ENCODE peak calls at places on chromosomes 2 and 18, in four cellular contexts. X, K, O and A are unnamed samples.

GRCh38 chr18:59419386-59419785 is 60.3 kb upstream of the LMAN1 start:
- DNase-seq in X (no peak), K (no peak), O (no peak), A (no peak)

GRCh38 chr2:219521066-219521880 is 7.0 kb downstream of the ASIC4 start:
- DNase-seq in X (no peak), K (peak; percentile 80), O (peak; percentile 92), A (no peak)

GRCh38 chr18:32346667-32347066 is 124.0 kb downstream of the GAREM1 start:
- DNase-seq in X (no peak), K (peak; percentile 75), O (peak; percentile 56), A (no peak)

GRCh38 chr2:42969231-42970150 is 177.1 kb upstream of the HAAO start:
- DNase-seq in X (no peak), K (no peak), O (no peak), A (no peak)

GRCh38 chr2:88331239-88331638 is 121.3 kb downstream of the FOXI3 start:
- DNase-seq in X (no peak), K (no peak), O (no peak), A (no peak)

GRCh38 chr2:199764273-199764800 is 86.7 kb downstream of the FTCDNL1 start:
- DNase-seq in X (no peak), K (no peak), O (no peak), A (no peak)

GRCh38 chr2:46804794-46805193 is 110.8 kb downstream of the MCFD2 start:
- DNase-seq in X (no peak), K (no peak), O (no peak), A (peak; percentile 40)

GRCh38 chr2:192500550-192501200 is 305.9 kb upstream of the TMEFF2 start:
- DNase-seq in X (no peak), K (no peak), O (peak; percentile 6), A (no peak)

GRCh38 chr2:72951303-72952095 is 34.2 kb downstream of the EMX1 start:
- DNase-seq in X (peak; percentile 35), K (no peak), O (peak; percentile 74), A (no peak)

GRCh38 chr2:24049485-24050021 is at the start of gene FKBP1B:
- DNase-seq in X (peak; percentile 85), K (peak; percentile 92), O (peak; percentile 87), A (no peak)

GRCh38 chr2:168851674-168852320 is 38.4 kb downstream of the SPC25 start:
- DNase-seq in X (no peak), K (no peak), O (no peak), A (no peak)

GRCh38 chr18:74418023-74418422 is 39.1 kb downstream of the DIPK1C start:
- DNase-seq in X (no peak), K (no peak), O (no peak), A (no peak)

GRCh38 chr2:157480182-157480961 is 36.5 kb upstream of the CYTIP start:
- DNase-seq in X (peak; percentile 57), K (no peak), O (peak; percentile 27), A (no peak)

GRCh38 chr2:16950436-16950835 is 284.8 kb upstream of the CYRIA start:
- DNase-seq in X (no peak), K (no peak), O (peak; percentile 59), A (no peak)

GRCh38 chr18:9535430-9535972 is 60.2 kb downstream of the RALBP1 start:
- DNase-seq in X (peak; percentile 10), K (peak; percentile 7), O (no peak), A (no peak)

GRCh38 chr2:96869824-96870630 is at the start of gene SEMA4C:
- DNase-seq in X (peak; percentile 92), K (peak; percentile 80), O (peak; percentile 57), A (no peak)

GRCh38 chr2:202588647-202589581 is 45.9 kb upstream of the FAM117B start:
- DNase-seq in X (peak; percentile 75), K (peak; percentile 93), O (peak; percentile 91), A (no peak)

GRCh38 chr2:121972203-121972602 is 216.8 kb downstream of the TSN start:
- DNase-seq in X (no peak), K (peak; percentile 26), O (no peak), A (no peak)

GRCh38 chr18:34028341-34028740 is 196.4 kb downstream of the NOL4 start:
- DNase-seq in X (no peak), K (no peak), O (no peak), A (no peak)

GRCh38 chr2:64876137-64876647 is 113.0 kb upstream of the SLC1A4 start:
- DNase-seq in X (no peak), K (peak; percentile 86), O (peak; percentile 95), A (no peak)

GRCh38 chr2:171778515-171778914 is 91.2 kb downstream of the DYNC1I2 start:
- DNase-seq in X (no peak), K (no peak), O (no peak), A (no peak)

GRCh38 chr18:50340078-50340477 is 34.8 kb upstream of the SKA1 start:
- DNase-seq in X (no peak), K (no peak), O (peak; percentile 28), A (no peak)

GRCh38 chr2:27171351-27171848 is 22.6 kb downstream of the TCF23 start:
- DNase-seq in X (no peak), K (no peak), O (no peak), A (no peak)

GRCh38 chr2:73366060-73366459 is 19.6 kb upstream of the ALMS1 start:
- DNase-seq in X (no peak), K (no peak), O (no peak), A (no peak)

GRCh38 chr18:27121108-27121507 is 64.0 kb downstream of the CHST9 start:
- DNase-seq in X (no peak), K (no peak), O (peak; percentile 50), A (no peak)

GRCh38 chr2:20836521-20836920 is 13.6 kb upstream of the LDAH start:
- DNase-seq in X (no peak), K (no peak), O (no peak), A (no peak)

GRCh38 chr2:26820932-26821331 is 27.0 kb upstream of the DPYSL5 start:
- DNase-seq in X (no peak), K (no peak), O (no peak), A (no peak)

GRCh38 chr18:79947054-79947755 is 4.2 kb downstream of the SLC66A2 start:
- DNase-seq in X (peak; percentile 65), K (no peak), O (no peak), A (no peak)

GRCh38 chr2:3357926-3358325 is 19.7 kb downstream of the EIPR1 start:
- DNase-seq in X (no peak), K (no peak), O (no peak), A (no peak)

GRCh38 chr18:70373062-70373519 is 84.2 kb downstream of the SOCS6 start:
- DNase-seq in X (no peak), K (no peak), O (peak; percentile 51), A (no peak)

GRCh38 chr2:116718451-116718850 is 1096.0 kb upstream of the DDX18 start:
- DNase-seq in X (no peak), K (no peak), O (no peak), A (no peak)

GRCh38 chr2:15031745-15032240 is 399.3 kb downstream of the LRATD1 start:
- DNase-seq in X (no peak), K (peak; percentile 41), O (peak; percentile 83), A (no peak)

GRCh38 chr18:31876707-31877106 is 66.2 kb downstream of the TRAPPC8 start:
- DNase-seq in X (no peak), K (no peak), O (peak; percentile 2), A (no peak)

GRCh38 chr2:38174131-38174530 is 98.2 kb upstream of the CYP1B1 start:
- DNase-seq in X (no peak), K (no peak), O (no peak), A (no peak)

GRCh38 chr2:233651430-233651829 is 15.2 kb downstream of the UGT1A10 start:
- DNase-seq in X (no peak), K (no peak), O (no peak), A (no peak)

GRCh38 chr2:233650981-233651380 is 14.7 kb downstream of the UGT1A10 start:
- DNase-seq in X (no peak), K (no peak), O (no peak), A (no peak)

GRCh38 chr2:233656443-233656842 is 15.3 kb upstream of the UGT1A9 start:
- DNase-seq in X (no peak), K (no peak), O (no peak), A (no peak)

GRCh38 chr2:233655043-233655442 is 16.7 kb upstream of the UGT1A9 start:
- DNase-seq in X (no peak), K (no peak), O (no peak), A (no peak)

DNA sequence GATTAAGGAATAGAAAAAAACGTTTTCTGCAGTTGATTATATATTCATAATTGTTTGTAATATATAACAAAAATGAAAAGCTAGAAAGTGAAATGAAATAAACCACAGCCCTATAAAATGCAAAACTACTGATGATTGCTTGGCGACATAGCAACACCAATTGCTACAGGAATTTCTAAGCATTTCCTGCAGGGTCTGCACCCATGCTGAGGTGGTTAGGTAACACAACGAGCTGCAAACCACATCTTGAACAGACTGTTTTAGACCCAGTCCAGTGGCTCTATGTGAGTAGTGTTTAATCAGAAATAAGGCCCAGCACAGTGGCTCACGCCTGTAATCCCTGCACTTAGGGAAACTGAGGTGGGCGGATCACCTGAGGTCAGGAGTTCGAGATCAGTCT is 17.2 kb upstream of the UGT1A9 start:
- DNase-seq in X (no peak), K (no peak), O (peak; percentile 3), A (no peak)
- H3K4me3 ChIP-seq in X (no peak overlapping the region), K (no peak overlapping the region), O (no peak overlapping the region), A (no peak overlapping the region)

DNA sequence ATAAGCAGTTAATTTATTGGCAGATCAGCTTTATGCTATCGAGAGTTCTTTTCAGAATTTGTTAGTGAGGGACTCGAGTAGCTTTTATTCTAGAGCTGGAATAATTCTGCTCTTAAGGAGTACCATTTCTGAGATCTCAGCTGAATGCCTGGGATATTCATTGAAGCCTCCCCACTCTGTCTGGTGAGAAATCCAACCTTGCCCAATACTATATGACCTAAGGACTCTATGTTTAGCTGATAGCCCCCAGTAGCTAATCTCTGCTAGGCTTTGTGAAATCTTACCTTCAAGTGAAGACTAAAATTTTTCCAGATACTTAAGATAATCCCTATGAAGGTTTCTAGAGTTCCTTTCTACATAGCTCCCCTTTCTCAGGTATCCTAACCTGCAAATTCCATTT is 261.4 kb downstream of the SETBP1 start:
- DNase-seq in X (no peak), K (no peak), O (no peak), A (no peak)
- H3K4me3 ChIP-seq in X (no peak overlapping the region), K (no peak overlapping the region), O (no peak overlapping the region), A (no peak overlapping the region)

GRCh38 chr2:159185401-159186130 is 100.9 kb downstream of the WDSUB1 start:
- DNase-seq in X (no peak), K (peak; percentile 24), O (peak; percentile 59), A (no peak)
- H3K4me3 ChIP-seq in X (no peak overlapping the region), K (no peak overlapping the region), O (no peak overlapping the region), A (no peak overlapping the region)

GRCh38 chr18:4264347-4264791 is 190.7 kb downstream of the DLGAP1 start:
- DNase-seq in X (no peak), K (no peak), O (no peak), A (no peak)

GRCh38 chr18:4254840-4255239 is 200.3 kb downstream of the DLGAP1 start:
- DNase-seq in X (no peak), K (peak; percentile 31), O (peak; percentile 25), A (no peak)

GRCh38 chr18:4256786-4257417 is 198.2 kb downstream of the DLGAP1 start:
- DNase-seq in X (no peak), K (no peak), O (no peak), A (no peak)

GRCh38 chr18:4260107-4260506 is 195.0 kb downstream of the DLGAP1 start:
- DNase-seq in X (no peak), K (no peak), O (no peak), A (no peak)
- H3K4me3 ChIP-seq in X (no peak overlapping the region), K (no peak overlapping the region), O (no peak overlapping the region), A (no peak overlapping the region)